ENCODE peak calls at places on chromosomes 3 and 15, in five cellular contexts. D is amygdala, U is neural crest cell, H is cardiac muscle cell, Y is MM.1S. B is an unnamed sample.

GRCh38 chr3:136671921-136672320 is 80.3 kb downstream of the STAG1 start:
- DNase-seq in D (no peak), U (no peak), H (no peak), Y (no peak), B (no peak)

GRCh38 chr15:52976050-52976449 is 185.9 kb upstream of the ONECUT1 start:
- DNase-seq in D (no peak), U (no peak), H (peak), Y (no peak), B (no peak)

GRCh38 chr3:73029321-73029796 is 32.1 kb upstream of the EBLN2 start:
- DNase-seq in D (no peak), U (no peak), H (no peak), Y (no peak), B (no peak)

GRCh38 chr3:195809796-195810454 is 1.8 kb downstream of the MUC4 start:
- DNase-seq in D (no peak), U (no peak), H (no peak), Y (no peak), B (no peak)

GRCh38 chr3:180684807-180685206 is 5.5 kb upstream of the CCDC39 start:
- DNase-seq in D (no peak), U (no peak), H (no peak), Y (no peak), B (no peak)

GRCh38 chr3:47554335-47554734 is 24.3 kb downstream of the CSPG5 start:
- DNase-seq in D (no peak), U (no peak), H (no peak), Y (no peak), B (no peak)

GRCh38 chr3:9746330-9746729 is 3.4 kb upstream of the OGG1 start:
- DNase-seq in D (no peak), U (no peak), H (no peak), Y (no peak), B (no peak)

GRCh38 chr3:190877925-190878324 is 15.4 kb upstream of the GMNC start:
- DNase-seq in D (no peak), U (no peak), H (no peak), Y (no peak), B (peak)

GRCh38 chr3:148297013-148297412 is 400.7 kb upstream of the AGTR1 start:
- DNase-seq in D (no peak), U (no peak), H (no peak), Y (no peak), B (no peak)

GRCh38 chr3:149512073-149512782 is 37.7 kb downstream of the TM4SF4 start:
- DNase-seq in D (peak), U (peak), H (peak), Y (peak), B (peak)

GRCh38 chr3:22858486-22858885 is 344.6 kb upstream of the UBE2E2 start:
- DNase-seq in D (no peak), U (no peak), H (peak), Y (no peak), B (no peak)

GRCh38 chr3:182969277-182969676 is 11.1 kb downstream of the DCUN1D1 start:
- DNase-seq in D (no peak), U (no peak), H (no peak), Y (no peak), B (no peak)

GRCh38 chr3:43856351-43856750 is 165.6 kb downstream of the ABHD5 start:
- DNase-seq in D (no peak), U (no peak), H (no peak), Y (no peak), B (no peak)

GRCh38 chr3:178382388-178383061 is 153.7 kb upstream of the KCNMB2 start:
- DNase-seq in D (no peak), U (no peak), H (no peak), Y (no peak), B (peak)

GRCh38 chr3:188217681-188218080 is 63.7 kb downstream of the LPP start:
- DNase-seq in D (no peak), U (no peak), H (no peak), Y (no peak), B (no peak)

GRCh38 chr3:2659896-2660295 is 450.3 kb downstream of the IL5RA start:
- DNase-seq in D (no peak), U (no peak), H (no peak), Y (no peak), B (no peak)

GRCh38 chr15:76337739-76338554 is 1.4 kb downstream of the ISL2 start:
- DNase-seq in D (no peak), U (peak), H (peak), Y (no peak), B (peak)

GRCh38 chr3:185207931-185208746 is 45.7 kb downstream of the EHHADH start:
- DNase-seq in D (no peak), U (no peak), H (no peak), Y (no peak), B (no peak)

GRCh38 chr15:33154366-33155166 is 39.9 kb downstream of the FMN1 start:
- DNase-seq in D (no peak), U (no peak), H (no peak), Y (no peak), B (no peak)

GRCh38 chr3:20240154-20240883 is 54.3 kb upstream of the SGO1 start:
- DNase-seq in D (no peak), U (no peak), H (no peak), Y (no peak), B (no peak)

GRCh38 chr3:110576962-110577361 is 494.7 kb upstream of the NECTIN3 start:
- DNase-seq in D (no peak), U (no peak), H (no peak), Y (no peak), B (no peak)

GRCh38 chr3:179321585-179322322 is 1.1 kb upstream of the ZNF639 start:
- DNase-seq in D (no peak), U (peak), H (peak), Y (peak), B (peak)

GRCh38 chr3:134485075-134485536 is 679 bp downstream of the ANAPC13 start:
- DNase-seq in D (no peak), U (no peak), H (no peak), Y (peak), B (no peak)

GRCh38 chr3:146160964-146161724 is at the start of gene PLOD2:
- DNase-seq in D (peak), U (peak), H (peak), Y (peak), B (peak)

GRCh38 chr3:143119974-143120715 is 574 bp downstream of the CHST2 start:
- DNase-seq in D (no peak), U (peak), H (peak), Y (no peak), B (no peak)

GRCh38 chr15:69317392-69317841 is 18.7 kb downstream of the PAQR5 start:
- DNase-seq in D (no peak), U (no peak), H (no peak), Y (no peak), B (peak)

GRCh38 chr3:46508850-46509591 is 11.2 kb downstream of the RTP3 start:
- DNase-seq in D (no peak), U (no peak), H (no peak), Y (no peak), B (no peak)

GRCh38 chr3:123390865-123391613 is 57.9 kb downstream of the ADCY5 start:
- DNase-seq in D (no peak), U (no peak), H (no peak), Y (no peak), B (no peak)

GRCh38 chr3:52051444-52051843 is 4.9 kb downstream of the DUSP7 start:
- DNase-seq in D (no peak), U (no peak), H (no peak), Y (no peak), B (no peak)

GRCh38 chr3:61646360-61646759 is 85.0 kb downstream of the PTPRG start:
- DNase-seq in D (no peak), U (no peak), H (no peak), Y (no peak), B (no peak)

GRCh38 chr15:68464451-68465090 is 32.6 kb upstream of the ITGA11 start:
- DNase-seq in D (no peak), U (no peak), H (no peak), Y (no peak), B (no peak)

GRCh38 chr3:52441772-52442332 is 3.1 kb downstream of the SEMA3G start:
- DNase-seq in D (no peak), U (no peak), H (no peak), Y (no peak), B (no peak)

GRCh38 chr3:20924646-20925395 is 738.8 kb upstream of the SGO1 start:
- DNase-seq in D (no peak), U (no peak), H (no peak), Y (no peak), B (no peak)

GRCh38 chr3:148344522-148344921 is 353.2 kb upstream of the AGTR1 start:
- DNase-seq in D (no peak), U (no peak), H (no peak), Y (no peak), B (no peak)

GRCh38 chr3:42708611-42709151 is 6.1 kb upstream of the HHATL start:
- DNase-seq in D (no peak), U (no peak), H (no peak), Y (no peak), B (no peak)

B was measured in Caco-2.